ENCODE peak calls at places on chromosome 5, in five cellular contexts. F is COR-L47, R is T-helper 2 cell, B is NCI-H1417, J is astrocyte of the spinal cord. L is an unnamed sample.

GRCh38 chr5:111116550-111116949 is 24.4 kb downstream of the WDR36 start:
- DNase-seq in F (no peak), R (no peak), B (no peak), J (no peak), L (no peak)

GRCh38 chr5:55324815-55325418 is 17.1 kb downstream of the MTREX start:
- DNase-seq in F (no peak), R (peak), B (peak), J (peak), L (peak)

GRCh38 chr5:132055808-132056609 is 4.4 kb upstream of the IL3 start:
- DNase-seq in F (no peak), R (peak), B (no peak), J (no peak), L (no peak)

GRCh38 chr5:167821669-167822068 is 469.8 kb upstream of the WWC1 start:
- DNase-seq in F (no peak), R (no peak), B (no peak), J (no peak), L (no peak)

GRCh38 chr5:33891731-33892418 is at the start of gene ADAMTS12:
- DNase-seq in F (no peak), R (no peak), B (peak), J (peak), L (no peak)

GRCh38 chr5:6535594-6535993 is 86.9 kb downstream of the UBE2QL1 start:
- DNase-seq in F (no peak), R (no peak), B (no peak), J (no peak), L (no peak)

GRCh38 chr5:59264013-59264412 is 629.5 kb downstream of the PDE4D start:
- DNase-seq in F (no peak), R (no peak), B (no peak), J (no peak), L (no peak)

GRCh38 chr5:145887976-145888574 is 15.3 kb upstream of the GRXCR2 start:
- DNase-seq in F (peak), R (peak), B (peak), J (peak), L (peak)

GRCh38 chr5:179370490-179371122 is 25.3 kb upstream of the ADAMTS2 start:
- DNase-seq in F (no peak), R (no peak), B (no peak), J (no peak), L (no peak)

GRCh38 chr5:20300110-20300509 is 312.1 kb upstream of the CDH18 start:
- DNase-seq in F (no peak), R (no peak), B (no peak), J (no peak), L (no peak)

GRCh38 chr5:59716029-59716428 is 177.5 kb downstream of the PDE4D start:
- DNase-seq in F (no peak), R (no peak), B (no peak), J (no peak), L (peak)

GRCh38 chr5:124253421-124253820 is 493.0 kb downstream of the ZNF608 start:
- DNase-seq in F (no peak), R (no peak), B (no peak), J (no peak), L (no peak)

GRCh38 chr5:132674671-132675506 is 1.1 kb downstream of the IL4 start:
- DNase-seq in F (no peak), R (peak), B (no peak), J (peak), L (peak)

GRCh38 chr5:112860929-112861637 is at the start of gene SRP19:
- DNase-seq in F (peak), R (peak), B (peak), J (peak), L (peak)

GRCh38 chr5:163260471-163260870 is 176.9 kb upstream of the CCNG1 start:
- DNase-seq in F (no peak), R (no peak), B (no peak), J (no peak), L (no peak)

GRCh38 chr5:39730011-39730410 is 305.2 kb upstream of the DAB2 start:
- DNase-seq in F (no peak), R (no peak), B (no peak), J (no peak), L (no peak)

GRCh38 chr5:135810188-135810943 is 24.1 kb upstream of the SLC25A48 start:
- DNase-seq in F (peak), R (no peak), B (no peak), J (no peak), L (no peak)

GRCh38 chr5:64100203-64100602 is 65.4 kb upstream of the RNF180 start:
- DNase-seq in F (no peak), R (no peak), B (no peak), J (no peak), L (no peak)

GRCh38 chr5:83102581-83102980 is 25.2 kb downstream of the XRCC4 start:
- DNase-seq in F (no peak), R (no peak), B (no peak), J (no peak), L (no peak)

L was measured in bronchial epithelial cell.